ENCODE peak calls at places on chromosomes 5 and 9, in six cellular contexts. P, Y, D, S, M and W are unnamed samples.

GRCh38 chr5:152853361-152853760 is 448.3 kb upstream of the NMUR2 start:
- DNase-seq in P (no peak), Y (no peak), D (no peak), S (no peak), M (no peak), W (no peak)

GRCh38 chr9:133706651-133707050 is 31.5 kb downstream of the SARDH start:
- DNase-seq in P (no peak), Y (no peak), D (no peak), S (peak; percentile 64), M (no peak), W (no peak)

GRCh38 chr9:79083621-79084020 is 488.1 kb upstream of the TLE4 start:
- DNase-seq in P (no peak), Y (no peak), D (no peak), S (no peak), M (no peak), W (no peak)

GRCh38 chr5:137621861-137622823 is 113.7 kb downstream of the KLHL3 start:
- DNase-seq in P (no peak), Y (no peak), D (no peak), S (no peak), M (no peak), W (peak; percentile 27)

GRCh38 chr9:100066539-100066938 is 32.3 kb downstream of the ERP44 start:
- DNase-seq in P (no peak), Y (no peak), D (no peak), S (no peak), M (no peak), W (no peak)

GRCh38 chr5:56515011-56515410 is 281.9 kb upstream of the ANKRD55 start:
- DNase-seq in P (no peak), Y (no peak), D (no peak), S (no peak), M (no peak), W (no peak)

GRCh38 chr9:2506310-2506709 is 115.3 kb upstream of the VLDLR start:
- DNase-seq in P (no peak), Y (no peak), D (no peak), S (no peak), M (no peak), W (no peak)

GRCh38 chr5:15234366-15234765 is 265.6 kb upstream of the FBXL7 start:
- DNase-seq in P (no peak), Y (no peak), D (no peak), S (no peak), M (peak; percentile 73), W (no peak)

GRCh38 chr5:160467555-160468418 is 46.1 kb downstream of the PTTG1 start:
- DNase-seq in P (peak; percentile 46), Y (peak; percentile 89), D (no peak), S (peak; percentile 93), M (peak; percentile 71), W (no peak)

GRCh38 chr5:39794511-39794910 is 369.7 kb upstream of the DAB2 start:
- DNase-seq in P (no peak), Y (no peak), D (no peak), S (no peak), M (no peak), W (no peak)

GRCh38 chr5:12095808-12096281 is 191.6 kb upstream of the CTNND2 start:
- DNase-seq in P (no peak), Y (no peak), D (no peak), S (no peak), M (no peak), W (no peak)

GRCh38 chr9:113520109-113520642 is 56.6 kb downstream of the RGS3 start:
- DNase-seq in P (no peak), Y (no peak), D (no peak), S (no peak), M (no peak), W (no peak)

GRCh38 chr5:124452389-124452788 is 294.1 kb downstream of the ZNF608 start:
- DNase-seq in P (no peak), Y (no peak), D (no peak), S (no peak), M (no peak), W (no peak)

GRCh38 chr9:5587024-5587423 is 41.9 kb upstream of the RIC1 start:
- DNase-seq in P (no peak), Y (no peak), D (no peak), S (no peak), M (no peak), W (no peak)

GRCh38 chr5:179403426-179404147 is 58.3 kb upstream of the ADAMTS2 start:
- DNase-seq in P (no peak), Y (no peak), D (no peak), S (no peak), M (no peak), W (no peak)

DNA sequence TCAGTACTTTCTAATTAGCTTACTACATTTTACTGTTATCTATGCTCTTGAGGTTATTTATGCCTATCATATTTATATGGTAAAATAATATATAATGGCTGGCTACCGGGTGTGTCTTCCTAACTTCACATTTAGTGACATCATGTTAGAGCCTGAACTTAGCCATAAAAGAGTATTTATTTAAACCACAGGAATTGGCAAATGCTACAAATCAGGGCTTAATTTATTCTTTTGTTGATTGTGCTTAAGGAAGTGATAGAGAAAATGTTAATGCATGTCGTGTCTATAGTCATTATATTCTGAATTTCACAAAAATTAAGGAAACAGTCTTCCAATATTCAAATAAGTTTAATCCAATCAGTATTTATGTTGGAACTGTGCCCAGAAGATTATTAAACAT is 73.1 kb downstream of the NDUFAF2 start:
- DNase-seq in P (no peak), Y (no peak), D (no peak), S (no peak), M (no peak), W (no peak)
- TF ChIP-seq POLR2AphosphoS5 in P (no peak), Y (no peak), D (no peak), S (no peak), M (no peak), W (no peak)

GRCh38 chr5:99063737-99064136 is 134.9 kb upstream of the CHD1 start:
- DNase-seq in P (no peak), Y (no peak), D (no peak), S (no peak), M (no peak), W (no peak)

GRCh38 chr5:99061299-99061698 is 132.5 kb upstream of the CHD1 start:
- DNase-seq in P (no peak), Y (no peak), D (no peak), S (no peak), M (no peak), W (no peak)

GRCh38 chr5:99059685-99060084 is 130.9 kb upstream of the CHD1 start:
- DNase-seq in P (no peak), Y (no peak), D (no peak), S (no peak), M (no peak), W (no peak)

GRCh38 chr5:99060306-99061261 is 131.8 kb upstream of the CHD1 start:
- DNase-seq in P (peak; percentile 12), Y (peak; percentile 87), D (peak; percentile 62), S (peak; percentile 92), M (peak; percentile 80), W (peak; percentile 77)

DNA sequence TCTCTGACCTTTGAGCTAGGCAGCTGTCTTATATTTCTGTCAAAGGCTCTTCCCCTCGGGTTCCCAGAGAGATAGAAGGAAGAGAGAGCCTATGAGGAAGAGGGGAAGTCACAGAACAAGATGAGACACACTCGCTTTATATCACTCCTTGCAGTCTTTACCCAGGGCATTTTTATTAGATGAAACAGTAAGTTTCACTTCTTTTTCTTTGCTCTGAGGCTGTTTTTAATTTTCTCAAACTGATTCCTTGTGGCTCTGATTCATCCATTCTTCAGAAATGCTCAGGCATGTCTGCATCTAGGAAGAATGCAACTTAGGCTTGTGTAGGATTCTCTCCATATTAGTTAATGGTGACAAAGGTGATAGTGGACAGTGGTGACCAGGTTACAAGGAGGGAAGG is 132.9 kb upstream of the CHD1 start:
- DNase-seq in P (no peak), Y (no peak), D (no peak), S (no peak), M (no peak), W (no peak)
- TF ChIP-seq POLR2AphosphoS5 in P (no peak), Y (no peak), D (no peak), S (no peak), M (no peak), W (no peak)

DNA sequence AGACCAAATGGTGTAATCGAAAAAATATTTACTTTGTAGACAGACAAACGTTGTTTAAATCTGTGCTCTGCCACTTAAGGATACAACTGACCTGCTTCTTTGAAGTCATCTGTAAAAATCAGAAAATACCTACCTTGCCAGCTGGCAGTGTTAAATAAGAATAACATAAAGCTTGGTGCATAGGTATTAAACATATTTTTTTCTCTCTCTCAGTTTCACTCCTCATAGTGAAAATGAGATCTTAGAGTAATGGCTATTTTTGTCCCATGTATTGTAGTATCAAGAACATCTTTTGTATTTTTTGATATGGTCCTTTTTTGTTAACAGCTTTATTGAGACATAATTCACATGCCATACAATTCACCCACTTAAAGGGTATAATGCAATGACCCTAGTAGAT is 17.9 kb upstream of the RANBP17 start:
- DNase-seq in P (no peak), Y (no peak), D (no peak), S (no peak), M (no peak), W (no peak)
- TF ChIP-seq POLR2AphosphoS5 in P (no peak), Y (no peak), D (no peak), S (no peak), M (no peak), W (no peak)

GRCh38 chr9:81585191-81585763 is 104.1 kb downstream of the TLE1 start:
- DNase-seq in P (no peak), Y (no peak), D (no peak), S (no peak), M (no peak), W (no peak)
- TF ChIP-seq POLR2AphosphoS5 in P (no peak), Y (no peak), D (no peak), S (no peak), M (no peak), W (no peak)

DNA sequence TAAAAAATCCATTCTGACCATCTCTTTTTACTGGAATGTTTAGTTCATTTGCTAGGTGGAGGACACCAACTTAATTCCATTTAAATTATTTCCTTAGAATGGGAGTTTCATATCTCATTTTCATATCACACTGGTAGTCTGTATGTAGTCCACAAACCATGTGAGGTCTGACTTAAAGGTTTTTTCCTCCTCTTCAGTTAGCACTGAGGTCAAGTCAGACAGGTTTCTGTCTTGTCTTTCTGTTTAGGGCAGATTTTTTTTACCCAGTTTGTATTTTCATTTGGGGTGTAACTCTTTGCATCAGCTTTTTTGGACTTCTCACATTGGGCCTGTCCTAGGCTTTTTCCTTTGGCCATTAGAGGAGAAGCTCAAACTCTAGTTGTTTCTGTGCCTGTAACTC is 75.3 kb downstream of the RANBP17 start:
- DNase-seq in P (no peak), Y (no peak), D (no peak), S (no peak), M (no peak), W (no peak)
- TF ChIP-seq POLR2AphosphoS5 in P (no peak), Y (no peak), D (no peak), S (no peak), M (no peak), W (no peak)